ENCODE peak calls at places on chromosomes 16 and 17, in seven cellular contexts. J, T, F, Z, Y, B and K are unnamed samples.

GRCh38 chr17:32451879-32452278 is 7.6 kb downstream of the PSMD11 start:
- DNase-seq in J (no peak), T (no peak), F (no peak), Z (no peak), Y (no peak), B (no peak), K (no peak)

GRCh38 chr16:69407702-69408323 is 16.6 kb upstream of the CYB5B start:
- DNase-seq in J (no peak), T (no peak), F (no peak), Z (no peak), Y (no peak), B (no peak), K (no peak)

GRCh38 chr17:652310-652709 is 62.3 kb downstream of the VPS53 start:
- DNase-seq in J (no peak), T (no peak), F (no peak), Z (no peak), Y (peak; percentile 21), B (no peak), K (peak; percentile 85)

GRCh38 chr16:65500007-65500406 is 378.1 kb upstream of the CDH11 start:
- DNase-seq in J (no peak), T (peak; percentile 6), F (no peak), Z (no peak), Y (no peak), B (no peak), K (no peak)

GRCh38 chr16:84970447-84971127 is 40.7 kb downstream of the ZDHHC7 start:
- DNase-seq in J (no peak), T (peak; percentile 52), F (peak; percentile 61), Z (peak; percentile 75), Y (peak; percentile 75), B (peak; percentile 59), K (peak; percentile 86)

GRCh38 chr16:27366687-27367462 is 35.1 kb upstream of the IL21R start:
- DNase-seq in J (no peak), T (no peak), F (no peak), Z (no peak), Y (no peak), B (no peak), K (no peak)

GRCh38 chr17:11908711-11909146 is 88.5 kb downstream of the ZNF18 start:
- DNase-seq in J (no peak), T (no peak), F (no peak), Z (no peak), Y (no peak), B (no peak), K (no peak)

GRCh38 chr16:777826-778225 is 10.4 kb downstream of the RPUSD1 start:
- DNase-seq in J (no peak), T (no peak), F (no peak), Z (no peak), Y (no peak), B (no peak), K (no peak)

GRCh38 chr16:842061-842476 is 41.5 kb upstream of the GNG13 start:
- DNase-seq in J (peak; percentile 65), T (no peak), F (no peak), Z (no peak), Y (no peak), B (no peak), K (no peak)

GRCh38 chr16:57185446-57185944 is 344 bp downstream of the PSME3IP1 start:
- DNase-seq in J (no peak), T (peak; percentile 72), F (peak; percentile 51), Z (peak; percentile 43), Y (peak; percentile 70), B (peak; percentile 9), K (peak; percentile 55)

GRCh38 chr17:78645421-78646295 is 68.5 kb upstream of the DNAH17 start:
- DNase-seq in J (no peak), T (no peak), F (no peak), Z (no peak), Y (peak; percentile 35), B (no peak), K (peak; percentile 52)

GRCh38 chr17:80942360-80943345 is 49.0 kb upstream of the CHMP6 start:
- DNase-seq in J (peak; percentile 54), T (no peak), F (no peak), Z (peak; percentile 97), Y (peak; percentile 94), B (no peak), K (peak; percentile 97)

GRCh38 chr17:862584-862983 is 80.4 kb downstream of the MRM3 start:
- DNase-seq in J (no peak), T (no peak), F (no peak), Z (no peak), Y (no peak), B (no peak), K (no peak)

GRCh38 chr17:77478899-77479298 is 338.1 kb downstream of the SEC14L1 start:
- DNase-seq in J (no peak), T (no peak), F (no peak), Z (no peak), Y (peak; percentile 82), B (no peak), K (peak; percentile 72)

GRCh38 chr17:44775136-44775837 is 16.5 kb downstream of the ADAM11 start:
- DNase-seq in J (peak; percentile 99), T (peak; percentile 98), F (peak; percentile 95), Z (peak; percentile 95), Y (peak; percentile 98), B (peak; percentile 92), K (peak; percentile 97)

GRCh38 chr16:79716645-79717323 is 116.2 kb upstream of the MAF start:
- DNase-seq in J (no peak), T (no peak), F (no peak), Z (no peak), Y (no peak), B (no peak), K (no peak)

GRCh38 chr16:69116911-69117310 is 11.5 kb downstream of the HAS3 start:
- DNase-seq in J (peak; percentile 18), T (no peak), F (no peak), Z (no peak), Y (no peak), B (no peak), K (no peak)

GRCh38 chr16:10126686-10127085 is 55.5 kb downstream of the GRIN2A start:
- DNase-seq in J (no peak), T (peak; percentile 88), F (no peak), Z (no peak), Y (no peak), B (no peak), K (no peak)

GRCh38 chr17:35142467-35142796 is 329 bp upstream of the NLE1 start:
- DNase-seq in J (no peak), T (no peak), F (no peak), Z (no peak), Y (no peak), B (no peak), K (no peak)

GRCh38 chr17:62860962-62861873 is 53.1 kb upstream of the MARCHF10 start:
- DNase-seq in J (no peak), T (no peak), F (peak; percentile 94), Z (no peak), Y (no peak), B (no peak), K (no peak)

GRCh38 chr17:43983515-43984411 is 20.7 kb upstream of the NAGS start:
- DNase-seq in J (no peak), T (no peak), F (no peak), Z (no peak), Y (peak; percentile 67), B (no peak), K (peak; percentile 52)

GRCh38 chr17:80948961-80949450 is 42.6 kb upstream of the CHMP6 start:
- DNase-seq in J (no peak), T (no peak), F (no peak), Z (no peak), Y (no peak), B (no peak), K (no peak)

DNA sequence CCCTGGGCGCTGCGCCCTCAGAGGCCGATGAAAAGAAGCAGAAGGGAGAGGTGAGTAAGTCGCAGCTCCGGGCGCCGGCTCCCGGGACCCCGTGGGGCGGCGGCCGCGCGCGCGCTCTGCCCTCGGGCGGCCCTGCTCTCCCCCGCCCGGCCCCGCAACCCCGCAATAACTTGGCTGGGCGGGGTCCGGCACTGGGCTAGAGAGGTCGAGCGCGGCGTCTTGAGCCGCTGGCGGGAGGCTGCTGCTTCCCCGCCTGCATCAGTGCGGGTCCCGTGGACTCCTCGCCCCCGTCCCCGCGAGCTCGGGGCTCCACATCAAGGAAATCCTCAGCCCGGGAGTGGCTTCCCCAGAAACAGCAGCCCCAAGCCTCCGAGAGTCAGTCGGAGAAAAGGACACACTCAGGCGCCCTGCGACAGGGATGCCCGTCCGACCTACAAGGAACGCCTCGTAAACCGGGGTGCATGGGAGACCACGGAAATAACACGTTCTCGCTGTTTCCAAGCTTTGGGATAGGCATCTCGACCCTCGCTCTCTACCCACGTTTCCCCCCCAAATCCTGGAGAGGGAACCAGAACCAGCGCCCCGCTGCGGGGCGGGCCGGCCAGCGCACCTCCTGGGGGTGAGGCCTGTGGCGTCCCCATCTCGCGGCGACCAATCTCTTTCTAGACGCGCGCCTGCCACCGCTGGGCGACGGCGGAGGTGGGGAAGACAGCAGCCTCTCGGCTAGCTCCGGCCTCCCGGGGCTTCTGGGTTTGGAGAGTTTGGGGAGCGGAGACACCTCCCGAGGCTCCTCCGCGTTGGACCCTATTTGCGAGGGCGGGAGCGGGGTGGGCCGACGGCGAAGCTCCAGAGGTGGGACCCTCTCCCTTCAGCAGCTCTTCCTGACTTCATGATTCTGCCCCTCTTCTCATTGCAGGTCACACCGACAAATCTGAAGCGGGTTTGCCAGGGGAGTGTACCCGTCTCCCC is 809 bp upstream of the ABHD15 start:
- DNase-seq in J (peak; percentile 75), T (peak; percentile 59), F (peak; percentile 58), Z (peak; percentile 50), Y (peak; percentile 80), B (peak; percentile 57), K (peak; percentile 50)
- TF ChIP-seq CTCF in J (peak; percentile 43), T (peak; percentile 45), F (no peak), Z (no peak), Y (peak; percentile 26), B (peak; percentile 27), K (peak; percentile 39)

GRCh38 chr17:57976594-57976993 is 11.5 kb downstream of the VEZF1 start:
- DNase-seq in J (no peak), T (no peak), F (peak; percentile 3), Z (no peak), Y (no peak), B (no peak), K (no peak)
- H3K27ac ChIP-seq in J (no peak overlapping the region), T (no peak overlapping the region), F (no peak overlapping the region), Z (no peak overlapping the region), Y (no peak overlapping the region), B (no peak overlapping the region), K (no peak overlapping the region)

GRCh38 chr16:16145286-16145685 is 78.0 kb downstream of the ABCC6 start:
- DNase-seq in J (no peak), T (no peak), F (no peak), Z (no peak), Y (no peak), B (no peak), K (no peak)
- TF ChIP-seq CTCF in J (peak; percentile 1), T (no peak), F (no peak), Z (no peak), Y (no peak), B (no peak), K (no peak)

GRCh38 chr17:27348196-27348595 is 54.3 kb downstream of the WSB1 start:
- DNase-seq in J (no peak), T (no peak), F (no peak), Z (no peak), Y (no peak), B (no peak), K (no peak)

GRCh38 chr17:27343972-27344607 is 50.2 kb downstream of the WSB1 start:
- DNase-seq in J (no peak), T (no peak), F (no peak), Z (no peak), Y (no peak), B (no peak), K (no peak)

GRCh38 chr17:27346228-27346899 is 52.5 kb downstream of the WSB1 start:
- DNase-seq in J (no peak), T (no peak), F (no peak), Z (no peak), Y (no peak), B (no peak), K (no peak)

GRCh38 chr17:27343294-27343693 is 49.4 kb downstream of the WSB1 start:
- DNase-seq in J (no peak), T (no peak), F (no peak), Z (no peak), Y (no peak), B (no peak), K (no peak)

GRCh38 chr17:27345141-27345904 is 51.4 kb downstream of the WSB1 start:
- DNase-seq in J (no peak), T (no peak), F (no peak), Z (no peak), Y (peak; percentile 45), B (no peak), K (peak; percentile 48)
- H3K27ac ChIP-seq in J (no peak overlapping the region), T (no peak overlapping the region), F (no peak overlapping the region), Z (no peak overlapping the region), Y (no peak overlapping the region), B (no peak overlapping the region), K (no peak overlapping the region)